ENCODE peak calls at places on chromosomes 1 and 21, in four cellular contexts. M is germinal center, Y is DMS53, B is endothelial cell. I is an unnamed sample.

GRCh38 chr1:111704240-111704639 is 35.0 kb downstream of the INKA2 start:
- DNase-seq in M (no peak), Y (no peak), B (no peak), I (no peak)

GRCh38 chr1:119968068-119968492 is 71.8 kb upstream of the ADAM30 start:
- DNase-seq in M (peak), Y (peak), B (peak), I (peak)

GRCh38 chr21:24290151-24290833 is 1317.0 kb downstream of the MRPL39 start:
- DNase-seq in M (no peak), Y (no peak), B (no peak), I (no peak)

GRCh38 chr1:221439008-221439733 is 302.7 kb downstream of the DUSP10 start:
- DNase-seq in M (no peak), Y (peak), B (no peak), I (no peak)

GRCh38 chr1:198716051-198716450 is 77.2 kb downstream of the PTPRC start:
- DNase-seq in M (no peak), Y (no peak), B (no peak), I (no peak)

GRCh38 chr1:50968884-50969610 is 998 bp upstream of the CDKN2C start:
- DNase-seq in M (peak), Y (peak), B (peak), I (peak)

GRCh38 chr1:218852541-218852940 is 321.1 kb upstream of the LYPLAL1 start:
- DNase-seq in M (no peak), Y (no peak), B (no peak), I (no peak)

GRCh38 chr1:25871704-25872494 is 3.6 kb downstream of the PAQR7 start:
- DNase-seq in M (no peak), Y (no peak), B (no peak), I (no peak)

GRCh38 chr1:173330149-173330951 is 123.2 kb upstream of the TNFSF4 start:
- DNase-seq in M (no peak), Y (peak), B (no peak), I (no peak)

GRCh38 chr1:52571783-52572182 is 18.9 kb upstream of the TUT4 start:
- DNase-seq in M (no peak), Y (no peak), B (no peak), I (no peak)

GRCh38 chr1:115976062-115976899 is at the start of gene SLC22A15:
- DNase-seq in M (peak), Y (peak), B (peak), I (peak)

GRCh38 chr1:62207187-62207586 is 12.5 kb downstream of the L1TD1 start:
- DNase-seq in M (no peak), Y (peak), B (no peak), I (no peak)

GRCh38 chr1:192903142-192903541 is 94.3 kb downstream of the RGS2 start:
- DNase-seq in M (no peak), Y (peak), B (no peak), I (no peak)

GRCh38 chr21:36773111-36773510 is 74.2 kb downstream of the SIM2 start:
- DNase-seq in M (no peak), Y (peak), B (no peak), I (peak)

GRCh38 chr1:184035719-184036516 is 1.6 kb downstream of the COLGALT2 start:
- DNase-seq in M (no peak), Y (peak), B (no peak), I (no peak)

GRCh38 chr1:63731117-63732043 is 42.4 kb upstream of the ROR1 start:
- DNase-seq in M (no peak), Y (peak), B (no peak), I (no peak)

GRCh38 chr1:160993544-160993943 is 27.4 kb downstream of the F11R start:
- DNase-seq in M (no peak), Y (peak), B (no peak), I (peak)

GRCh38 chr1:10917513-10918454 is 94.7 kb upstream of the TARDBP start:
- DNase-seq in M (no peak), Y (peak), B (no peak), I (peak)

GRCh38 chr1:215052256-215052655 is 30.3 kb upstream of the KCNK2 start:
- DNase-seq in M (no peak), Y (no peak), B (no peak), I (no peak)

GRCh38 chr1:12496154-12496961 is 121.7 kb downstream of the DHRS3 start:
- DNase-seq in M (peak), Y (no peak), B (no peak), I (no peak)

GRCh38 chr1:223183268-223183862 is 40.3 kb upstream of the TLR5 start:
- DNase-seq in M (no peak), Y (no peak), B (no peak), I (no peak)

GRCh38 chr1:150486966-150487762 is at the start of gene TARS2:
- DNase-seq in M (peak), Y (peak), B (peak), I (peak)

GRCh38 chr1:112319371-112320034 is 76.5 kb upstream of the CTTNBP2NL start:
- DNase-seq in M (no peak), Y (no peak), B (no peak), I (no peak)

GRCh38 chr1:216793303-216793702 is 70.1 kb upstream of the ESRRG start:
- DNase-seq in M (no peak), Y (no peak), B (no peak), I (peak)

GRCh38 chr21:30072496-30072895 is 94.1 kb downstream of the CLDN17 start:
- DNase-seq in M (no peak), Y (peak), B (peak), I (peak)

GRCh38 chr21:29360799-29361765 is 62.4 kb downstream of the BACH1 start:
- DNase-seq in M (no peak), Y (peak), B (no peak), I (no peak)

GRCh38 chr1:205313681-205314308 is 7.8 kb downstream of the NUAK2 start:
- DNase-seq in M (peak), Y (peak), B (peak), I (peak)

GRCh38 chr1:35851175-35851869 is 31.7 kb upstream of the AGO1 start:
- DNase-seq in M (no peak), Y (no peak), B (no peak), I (no peak)

GRCh38 chr1:16422041-16422440 is 15.2 kb downstream of the SPATA21 start:
- DNase-seq in M (no peak), Y (no peak), B (no peak), I (no peak)

GRCh38 chr1:51504806-51505525 is 14.1 kb downstream of the EPS15 start:
- DNase-seq in M (no peak), Y (no peak), B (no peak), I (no peak)

GRCh38 chr21:35575280-35575915 is 484.9 kb downstream of the SETD4 start:
- DNase-seq in M (no peak), Y (no peak), B (no peak), I (no peak)

GRCh38 chr1:15902882-15903281 is 55.4 kb downstream of the SPEN start:
- DNase-seq in M (no peak), Y (no peak), B (no peak), I (no peak)

I was measured in D341Med.